ENCODE peak calls at places on chromosome 15, in six cellular contexts. One of them, this sample, is unnamed.

GRCh38 chr15:90774731-90775521 is 57.8 kb downstream of the BLM start:
- DNase-seq in RWPE1: peak
- DNase-seq in mucosa of descending colon: no peak
- DNase-seq in GM03348: peak
- DNase-seq in globus pallidus: no peak
- DNase-seq in left ventricle myocardium inferior: no peak
- DNase-seq in this sample: no peak

GRCh38 chr15:77033729-77034619 is 36.9 kb downstream of the TSPAN3 start:
- DNase-seq in GM03348: peak
- DNase-seq in globus pallidus: no peak
- DNase-seq in left ventricle myocardium inferior: no peak
- DNase-seq in mucosa of descending colon: no peak
- DNase-seq in RWPE1: no peak
- DNase-seq in this sample: peak

GRCh38 chr15:68315035-68315434 is 37.5 kb downstream of the FEM1B start:
- DNase-seq in mucosa of descending colon: no peak
- DNase-seq in RWPE1: no peak
- DNase-seq in left ventricle myocardium inferior: no peak
- DNase-seq in globus pallidus: no peak
- DNase-seq in GM03348: no peak
- DNase-seq in this sample: no peak

GRCh38 chr15:51172190-51172589 is 77.5 kb upstream of the TNFAIP8L3 start:
- DNase-seq in RWPE1: no peak
- DNase-seq in GM03348: peak
- DNase-seq in left ventricle myocardium inferior: no peak
- DNase-seq in mucosa of descending colon: no peak
- DNase-seq in globus pallidus: no peak
- DNase-seq in this sample: no peak

GRCh38 chr15:58066042-58066867 is 744 bp upstream of the ALDH1A2 start:
- DNase-seq in GM03348: peak
- DNase-seq in mucosa of descending colon: peak
- DNase-seq in globus pallidus: peak
- DNase-seq in left ventricle myocardium inferior: peak
- DNase-seq in RWPE1: peak
- DNase-seq in this sample: peak

GRCh38 chr15:69467636-69468035 is 15.0 kb downstream of the RPLP1 start:
- DNase-seq in GM03348: no peak
- DNase-seq in mucosa of descending colon: no peak
- DNase-seq in RWPE1: no peak
- DNase-seq in left ventricle myocardium inferior: no peak
- DNase-seq in globus pallidus: no peak
- DNase-seq in this sample: no peak

GRCh38 chr15:76177491-76178040 is 117.8 kb downstream of the TMEM266 start:
- DNase-seq in globus pallidus: no peak
- DNase-seq in GM03348: peak
- DNase-seq in RWPE1: peak
- DNase-seq in left ventricle myocardium inferior: peak
- DNase-seq in mucosa of descending colon: no peak
- DNase-seq in this sample: peak

GRCh38 chr15:44654858-44655257 is 8.6 kb downstream of the SPG11 start:
- DNase-seq in mucosa of descending colon: no peak
- DNase-seq in GM03348: peak
- DNase-seq in globus pallidus: no peak
- DNase-seq in left ventricle myocardium inferior: no peak
- DNase-seq in RWPE1: no peak
- DNase-seq in this sample: no peak

GRCh38 chr15:82838096-82838735 is 28.8 kb downstream of the WHAMM start:
- DNase-seq in GM03348: no peak
- DNase-seq in left ventricle myocardium inferior: no peak
- DNase-seq in globus pallidus: no peak
- DNase-seq in RWPE1: no peak
- DNase-seq in mucosa of descending colon: no peak
- DNase-seq in this sample: no peak

GRCh38 chr15:96553931-96554330 is 223.4 kb downstream of the NR2F2 start:
- DNase-seq in left ventricle myocardium inferior: no peak
- DNase-seq in RWPE1: no peak
- DNase-seq in GM03348: no peak
- DNase-seq in globus pallidus: no peak
- DNase-seq in mucosa of descending colon: no peak
- DNase-seq in this sample: no peak

GRCh38 chr15:57751177-57751800 is 44.8 kb downstream of the POLR2M start:
- DNase-seq in RWPE1: peak
- DNase-seq in globus pallidus: peak
- DNase-seq in left ventricle myocardium inferior: no peak
- DNase-seq in mucosa of descending colon: no peak
- DNase-seq in GM03348: peak
- DNase-seq in this sample: no peak

GRCh38 chr15:67685008-67685599 is 140.2 kb upstream of the SKOR1 start:
- DNase-seq in GM03348: no peak
- DNase-seq in left ventricle myocardium inferior: no peak
- DNase-seq in globus pallidus: no peak
- DNase-seq in RWPE1: no peak
- DNase-seq in mucosa of descending colon: no peak
- DNase-seq in this sample: no peak

GRCh38 chr15:61946778-61947177 is 113.5 kb downstream of the VPS13C start:
- DNase-seq in mucosa of descending colon: no peak
- DNase-seq in GM03348: peak
- DNase-seq in left ventricle myocardium inferior: no peak
- DNase-seq in RWPE1: peak
- DNase-seq in globus pallidus: no peak
- DNase-seq in this sample: no peak

GRCh38 chr15:52161406-52161966 is 29.7 kb downstream of the GNB5 start:
- DNase-seq in globus pallidus: no peak
- DNase-seq in left ventricle myocardium inferior: no peak
- DNase-seq in mucosa of descending colon: no peak
- DNase-seq in RWPE1: no peak
- DNase-seq in GM03348: no peak
- DNase-seq in this sample: no peak

GRCh38 chr15:84982301-84982920 is 755 bp downstream of the PDE8A start:
- DNase-seq in GM03348: peak
- DNase-seq in globus pallidus: peak
- DNase-seq in mucosa of descending colon: peak
- DNase-seq in RWPE1: no peak
- DNase-seq in left ventricle myocardium inferior: peak
- DNase-seq in this sample: peak

GRCh38 chr15:78051622-78052405 is 25.7 kb downstream of the TBC1D2B start:
- DNase-seq in mucosa of descending colon: peak
- DNase-seq in RWPE1: no peak
- DNase-seq in left ventricle myocardium inferior: no peak
- DNase-seq in GM03348: no peak
- DNase-seq in globus pallidus: no peak
- DNase-seq in this sample: no peak

GRCh38 chr15:26097216-26097615 is 234.1 kb upstream of the ATP10A start:
- DNase-seq in mucosa of descending colon: no peak
- DNase-seq in left ventricle myocardium inferior: no peak
- DNase-seq in globus pallidus: no peak
- DNase-seq in RWPE1: no peak
- DNase-seq in GM03348: no peak
- DNase-seq in this sample: no peak

GRCh38 chr15:20345401-20345958 is 196.1 kb downstream of the GOLGA6L6 start:
- DNase-seq in globus pallidus: no peak
- DNase-seq in left ventricle myocardium inferior: no peak
- DNase-seq in GM03348: peak
- DNase-seq in mucosa of descending colon: no peak
- DNase-seq in RWPE1: no peak
- DNase-seq in this sample: peak

GRCh38 chr15:88917764-88918163 is 4.6 kb upstream of the MFGE8 start:
- DNase-seq in RWPE1: no peak
- DNase-seq in mucosa of descending colon: no peak
- DNase-seq in globus pallidus: no peak
- DNase-seq in left ventricle myocardium inferior: no peak
- DNase-seq in GM03348: no peak
- DNase-seq in this sample: no peak

GRCh38 chr15:79089890-79090486 is 592 bp downstream of the RASGRF1 start:
- DNase-seq in left ventricle myocardium inferior: no peak
- DNase-seq in globus pallidus: no peak
- DNase-seq in GM03348: no peak
- DNase-seq in RWPE1: no peak
- DNase-seq in mucosa of descending colon: no peak
- DNase-seq in this sample: no peak

GRCh38 chr15:55230051-55230670 is 33.4 kb upstream of the RSL24D1 start:
- DNase-seq in globus pallidus: no peak
- DNase-seq in left ventricle myocardium inferior: no peak
- DNase-seq in mucosa of descending colon: no peak
- DNase-seq in RWPE1: no peak
- DNase-seq in GM03348: no peak
- DNase-seq in this sample: no peak